ENCODE peak calls at places on chromosomes 4 and X, in ten cellular contexts. G is activated CD4-positive, alpha-beta T cell treated with anti-CD3 and anti-CD28 coated beads for 4 hours; M is stimulated activated naive CD8-positive, alpha-beta T cell treated with anti-CD3 and anti-CD28 coated beads, Interleukin-15, Interleukin-2, amounts not matched to agents 100 U/mL and 50 U/mL, for 24 hours; U is NCI-H1694 treated with DMSO at 0.1 percent for 48 hours; O is EL; R is M059J; N is cardiac fibroblast; H is NCI-H748 treated with DMSO at 0.1 percent for 48 hours; J is activated T-helper 1 cell treated with Interleukin-2 at 50 U/mL for 16 hours; I is activated CD8-positive, alpha-beta T cell treated with anti-CD3 and anti-CD28 coated beads, Interleukin-2, amount 10 ng/mL, durations not matched to agents 7 days and 5 days. L is an unnamed sample.
A peak's percentile ranks its signal among the peaks of the same experiment; 100 is the strongest.

GRCh38 chrX:71660562-71661416 is 6.6 kb upstream of the LOC101059915 start:
- DNase-seq in G (no peak), M (no peak), U (no peak), O (no peak), R (no peak), N (no peak), H (no peak), J (no peak), I (no peak), L (no peak)

GRCh38 chr4:87849612-87850011 is 16.8 kb downstream of the MEPE start:
- DNase-seq in G (no peak), M (no peak), U (no peak), O (peak; percentile 24), R (no peak), N (peak; percentile 40), H (no peak), J (no peak), I (no peak), L (no peak)

GRCh38 chr4:73308286-73308685 is 49.7 kb upstream of the ANKRD17 start:
- DNase-seq in G (no peak), M (no peak), U (no peak), O (peak; percentile 47), R (peak; percentile 14), N (peak; percentile 61), H (no peak), J (no peak), I (no peak), L (no peak)

GRCh38 chr4:54063224-54063623 is 1.2 kb downstream of the CHIC2 start:
- DNase-seq in G (no peak), M (no peak), U (no peak), O (peak; percentile 74), R (peak; percentile 57), N (peak; percentile 80), H (no peak), J (no peak), I (no peak), L (no peak)

GRCh38 chr4:5753766-5754528 is 42.9 kb downstream of the EVC start:
- DNase-seq in G (no peak), M (no peak), U (no peak), O (peak; percentile 94), R (peak; percentile 90), N (peak; percentile 97), H (no peak), J (no peak), I (no peak), L (no peak)

GRCh38 chr4:4541040-4541631 is 712 bp downstream of the STX18 start:
- DNase-seq in G (no peak), M (peak; percentile 45), U (no peak), O (peak; percentile 55), R (peak; percentile 69), N (peak; percentile 67), H (no peak), J (no peak), I (peak; percentile 58), L (no peak)

GRCh38 chr4:188218392-188218791 is 79.2 kb downstream of the TRIML1 start:
- DNase-seq in G (no peak), M (no peak), U (no peak), O (no peak), R (no peak), N (no peak), H (no peak), J (no peak), I (no peak), L (no peak)

GRCh38 chr4:125303058-125303457 is 11.7 kb upstream of the FAT4 start:
- DNase-seq in G (no peak), M (no peak), U (no peak), O (peak; percentile 26), R (peak; percentile 3), N (no peak), H (no peak), J (no peak), I (no peak), L (no peak)

GRCh38 chr4:84028340-84028739 is 470.8 kb downstream of the NKX6-1 start:
- DNase-seq in G (no peak), M (no peak), U (no peak), O (no peak), R (no peak), N (no peak), H (no peak), J (no peak), I (no peak), L (no peak)

GRCh38 chrX:10797493-10797892 is 177.1 kb upstream of the MID1 start:
- DNase-seq in G (no peak), M (no peak), U (no peak), O (no peak), R (peak; percentile 45), N (peak; percentile 53), H (no peak), J (no peak), I (no peak), L (no peak)

GRCh38 chr4:16516796-16517413 is 290.6 kb upstream of the TAPT1 start:
- DNase-seq in G (no peak), M (no peak), U (no peak), O (peak; percentile 62), R (peak; percentile 76), N (peak; percentile 72), H (no peak), J (no peak), I (no peak), L (no peak)

GRCh38 chr4:172785623-172786022 is 383.0 kb upstream of the GALNT7 start:
- DNase-seq in G (no peak), M (no peak), U (no peak), O (peak; percentile 26), R (no peak), N (no peak), H (no peak), J (no peak), I (no peak), L (no peak)

GRCh38 chr4:113311047-113311446 is 261.6 kb downstream of the ANK2 start:
- DNase-seq in G (no peak), M (no peak), U (no peak), O (no peak), R (no peak), N (peak; percentile 60), H (no peak), J (no peak), I (no peak), L (no peak)

GRCh38 chrX:47483310-47484268 is 567 bp upstream of the ZNF41 start:
- DNase-seq in G (no peak), M (peak; percentile 3), U (peak; percentile 15), O (peak; percentile 27), R (peak; percentile 53), N (peak; percentile 51), H (no peak), J (no peak), I (peak; percentile 19), L (peak; percentile 46)

GRCh38 chr4:134089885-134090284 is 111.7 kb downstream of the PABPC4L start:
- DNase-seq in G (no peak), M (no peak), U (no peak), O (no peak), R (no peak), N (no peak), H (no peak), J (no peak), I (no peak), L (no peak)

GRCh38 chr4:1793496-1793840 is 375 bp downstream of the FGFR3 start:
- DNase-seq in G (peak; percentile 31), M (peak; percentile 42), U (no peak), O (peak; percentile 37), R (no peak), N (peak; percentile 16), H (no peak), J (peak; percentile 11), I (peak; percentile 57), L (no peak)

GRCh38 chr4:185115827-185116232 is 27.2 kb upstream of the SLC25A4 start:
- DNase-seq in G (no peak), M (no peak), U (peak; percentile 86), O (no peak), R (no peak), N (peak; percentile 94), H (no peak), J (no peak), I (no peak), L (peak; percentile 79)

GRCh38 chr4:188262464-188262863 is 123.2 kb downstream of the TRIML1 start:
- DNase-seq in G (no peak), M (no peak), U (no peak), O (no peak), R (peak; percentile 79), N (peak; percentile 85), H (no peak), J (no peak), I (no peak), L (no peak)

GRCh38 chr4:69057620-69058409 is 38.5 kb upstream of the UGT2B7 start:
- DNase-seq in G (no peak), M (no peak), U (no peak), O (no peak), R (no peak), N (no peak), H (no peak), J (no peak), I (no peak), L (no peak)

GRCh38 chrX:129738466-129739308 is at the start of gene XPNPEP2:
- DNase-seq in G (no peak), M (no peak), U (no peak), O (no peak), R (no peak), N (no peak), H (no peak), J (no peak), I (no peak), L (peak; percentile 55)

GRCh38 chr4:26858035-26858918 is 2.4 kb upstream of the STIM2 start:
- DNase-seq in G (no peak), M (no peak), U (no peak), O (no peak), R (peak; percentile 20), N (no peak), H (no peak), J (no peak), I (no peak), L (no peak)

GRCh38 chr4:6924361-6924779 is 14.7 kb downstream of the TBC1D14 start:
- DNase-seq in G (no peak), M (no peak), U (no peak), O (no peak), R (no peak), N (no peak), H (no peak), J (no peak), I (no peak), L (peak; percentile 75)

GRCh38 chr4:162056947-162057346 is 106.9 kb downstream of the FSTL5 start:
- DNase-seq in G (no peak), M (no peak), U (no peak), O (no peak), R (no peak), N (no peak), H (no peak), J (no peak), I (no peak), L (no peak)

GRCh38 chrX:437636-438390 is 51.1 kb upstream of the PPP2R3B start:
- DNase-seq in G (no peak), M (peak; percentile 10), U (no peak), O (no peak), R (no peak), N (no peak), H (no peak), J (no peak), I (no peak), L (no peak)

GRCh38 chr4:26931451-26931850 is 70.8 kb downstream of the STIM2 start:
- DNase-seq in G (no peak), M (no peak), U (no peak), O (no peak), R (no peak), N (no peak), H (no peak), J (no peak), I (no peak), L (no peak)

GRCh38 chr4:131974730-131975129 is 1174.4 kb upstream of the PCDH10 start:
- DNase-seq in G (no peak), M (no peak), U (no peak), O (no peak), R (no peak), N (no peak), H (no peak), J (no peak), I (no peak), L (no peak)

GRCh38 chrX:94123062-94123461 is 449.1 kb downstream of the FAM133A start:
- DNase-seq in G (no peak), M (no peak), U (no peak), O (no peak), R (no peak), N (no peak), H (no peak), J (no peak), I (no peak), L (no peak)

GRCh38 chr4:24669751-24670150 is 85.4 kb upstream of the DHX15 start:
- DNase-seq in G (no peak), M (no peak), U (no peak), O (no peak), R (no peak), N (no peak), H (no peak), J (no peak), I (no peak), L (no peak)